ENCODE peak calls at places on chromosomes 13 and 19, in four cellular contexts. E, Y, V and U are unnamed samples.

GRCh38 chr13:110913322-110913721 is 1.5 kb downstream of the ANKRD10 start:
- DNase-seq in E (no peak), Y (no peak), V (peak; percentile 20), U (no peak)

GRCh38 chr13:44249439-44249838 is 124.2 kb upstream of the SERP2 start:
- DNase-seq in E (peak; percentile 46), Y (peak; percentile 85), V (peak; percentile 77), U (no peak)

GRCh38 chr13:27463500-27463899 is 13.1 kb upstream of the MTIF3 start:
- DNase-seq in E (no peak), Y (no peak), V (no peak), U (peak; percentile 41)

GRCh38 chr13:86569119-86569518 is 769.9 kb upstream of the SLITRK6 start:
- DNase-seq in E (no peak), Y (no peak), V (peak; percentile 28), U (no peak)

GRCh38 chr19:51093510-51094345 is 11.0 kb upstream of the KLK14 start:
- DNase-seq in E (no peak), Y (no peak), V (no peak), U (no peak)

GRCh38 chr19:2089001-2089711 is 7.0 kb downstream of the MOB3A start:
- DNase-seq in E (no peak), Y (no peak), V (peak; percentile 21), U (no peak)

GRCh38 chr19:11399667-11400066 is 15.6 kb upstream of the EPOR start:
- DNase-seq in E (no peak), Y (no peak), V (no peak), U (no peak)

GRCh38 chr13:99307648-99308339 is 595 bp upstream of the GPR183 start:
- DNase-seq in E (no peak), Y (peak; percentile 61), V (peak; percentile 87), U (no peak)

GRCh38 chr13:64090311-64090710 is 2674.7 kb upstream of the PCDH20 start:
- DNase-seq in E (no peak), Y (no peak), V (no peak), U (no peak)

GRCh38 chr13:79837741-79838450 is 356.9 kb downstream of the NDFIP2 start:
- DNase-seq in E (no peak), Y (peak; percentile 20), V (peak; percentile 81), U (no peak)

GRCh38 chr13:34208326-34208725 is 390.4 kb downstream of the RFC3 start:
- DNase-seq in E (no peak), Y (peak; percentile 29), V (peak; percentile 53), U (no peak)

GRCh38 chr13:92221916-92222315 is 823.5 kb downstream of the GPC5 start:
- DNase-seq in E (no peak), Y (no peak), V (no peak), U (no peak)

GRCh38 chr13:98285317-98285716 is 108.2 kb upstream of the RNF113B start:
- DNase-seq in E (no peak), Y (no peak), V (peak; percentile 61), U (no peak)

GRCh38 chr19:41930322-41930722 is 2.1 kb upstream of the ERFL start:
- DNase-seq in E (no peak), Y (no peak), V (no peak), U (no peak)

GRCh38 chr19:55590621-55591020 is 8.7 kb downstream of the FIZ1 start:
- DNase-seq in E (no peak), Y (peak; percentile 9), V (no peak), U (no peak)

GRCh38 chr19:4328243-4328990 is 10.2 kb downstream of the STAP2 start:
- DNase-seq in E (peak; percentile 90), Y (peak; percentile 93), V (peak; percentile 51), U (peak; percentile 95)

GRCh38 chr13:102830646-102831045 is 15.2 kb upstream of the ERCC5 start:
- DNase-seq in E (no peak), Y (peak; percentile 65), V (no peak), U (no peak)

GRCh38 chr19:17719730-17720486 is 628 bp downstream of the MAP1S start:
- DNase-seq in E (no peak), Y (no peak), V (no peak), U (no peak)
- H3K27ac ChIP-seq in E (peak overlapping the region; percentile 65), Y (no peak overlapping the region), V (peak overlapping the region; percentile 33), U (peak overlapping the region; percentile 53)

GRCh38 chr19:48444933-48445194 is 919 bp upstream of the GRWD1 start:
- DNase-seq in E (no peak), Y (peak; percentile 10), V (no peak), U (no peak)
- H3K27ac ChIP-seq in E (peak overlapping the region; percentile 91), Y (peak overlapping the region; percentile 76), V (no peak overlapping the region), U (peak overlapping the region; percentile 96)

GRCh38 chr19:17679526-17680234 is 8.5 kb downstream of the UNC13A start:
- DNase-seq in E (no peak), Y (no peak), V (no peak), U (no peak)
- H3K27ac ChIP-seq in E (peak overlapping the region; percentile 58), Y (no peak overlapping the region), V (peak overlapping the region; percentile 69), U (no peak overlapping the region)

DNA sequence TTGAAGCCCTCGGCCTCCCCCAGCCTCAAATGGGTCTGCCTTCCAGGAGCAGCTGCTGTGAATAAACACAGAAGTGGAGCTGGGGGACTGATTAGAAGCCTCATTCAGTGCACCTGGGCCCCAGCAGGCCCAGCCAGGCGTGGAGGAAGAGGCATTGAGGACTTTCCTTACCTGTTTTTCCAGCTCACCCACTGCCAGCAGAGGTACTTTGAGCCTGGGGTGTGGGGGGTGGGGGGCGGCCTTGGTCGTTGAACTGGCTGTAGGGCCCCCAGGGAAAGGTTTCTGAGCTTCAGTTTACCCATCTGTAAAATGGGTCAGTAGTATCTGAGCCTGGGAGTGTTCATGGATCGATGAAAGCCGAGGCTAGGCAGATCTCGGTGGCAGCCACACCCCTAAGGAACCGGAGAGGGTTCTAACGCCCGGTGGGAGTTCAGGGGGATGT is 1.5 kb downstream of the CERS4 start:
- DNase-seq in E (no peak), Y (no peak), V (no peak), U (no peak)
- H3K27ac ChIP-seq in E (no peak overlapping the region), Y (no peak overlapping the region), V (no peak overlapping the region), U (peak overlapping the region; percentile 91)

DNA sequence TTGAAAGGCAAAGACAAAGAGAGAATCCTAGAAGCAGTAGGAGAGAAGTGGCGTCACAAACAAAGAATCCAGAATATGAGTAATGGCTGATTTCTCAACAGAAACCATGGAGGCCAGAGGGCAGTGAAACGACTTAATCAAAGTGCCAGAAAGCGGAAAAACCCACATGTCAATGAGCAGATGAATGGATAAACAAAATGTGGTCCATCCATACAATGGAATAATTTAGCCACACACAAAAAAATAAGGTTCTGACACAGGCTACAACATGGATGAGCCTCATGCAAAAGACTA is 52.2 kb upstream of the RANBP3 start:
- DNase-seq in E (no peak), Y (peak; percentile 81), V (peak; percentile 86), U (no peak)
- H3K27ac ChIP-seq in E (no peak overlapping the region), Y (no peak overlapping the region), V (peak overlapping the region; percentile 43), U (no peak overlapping the region)

GRCh38 chr19:43437712-43438111 is 23.0 kb downstream of the TEX101 start:
- DNase-seq in E (no peak), Y (no peak), V (no peak), U (no peak)
- H3K27ac ChIP-seq in E (no peak overlapping the region), Y (no peak overlapping the region), V (no peak overlapping the region), U (no peak overlapping the region)

DNA sequence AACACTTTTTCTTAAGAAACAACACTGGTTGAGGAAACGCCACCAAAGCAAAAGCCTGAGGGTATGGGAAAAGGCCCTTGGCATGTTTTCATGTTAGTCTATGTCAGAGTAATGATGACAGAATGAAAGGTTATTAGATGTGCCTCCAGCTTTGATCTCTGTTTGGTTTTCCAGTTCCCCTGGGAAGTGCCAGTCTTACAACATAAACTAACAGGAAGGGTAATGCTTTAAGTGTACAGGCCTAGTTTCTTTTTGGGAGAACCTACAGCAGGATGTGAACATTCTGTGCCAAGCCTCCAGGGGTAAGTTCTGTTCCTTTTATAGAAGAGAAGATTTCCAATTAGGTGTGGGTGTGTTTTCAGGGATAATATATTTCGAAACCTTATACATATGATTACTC is 121.7 kb downstream of the FNDC3A start:
- DNase-seq in E (no peak), Y (peak; percentile 88), V (peak; percentile 48), U (no peak)
- H3K27ac ChIP-seq in E (peak overlapping the region; percentile 88), Y (no peak overlapping the region), V (peak overlapping the region; percentile 72), U (no peak overlapping the region)

DNA sequence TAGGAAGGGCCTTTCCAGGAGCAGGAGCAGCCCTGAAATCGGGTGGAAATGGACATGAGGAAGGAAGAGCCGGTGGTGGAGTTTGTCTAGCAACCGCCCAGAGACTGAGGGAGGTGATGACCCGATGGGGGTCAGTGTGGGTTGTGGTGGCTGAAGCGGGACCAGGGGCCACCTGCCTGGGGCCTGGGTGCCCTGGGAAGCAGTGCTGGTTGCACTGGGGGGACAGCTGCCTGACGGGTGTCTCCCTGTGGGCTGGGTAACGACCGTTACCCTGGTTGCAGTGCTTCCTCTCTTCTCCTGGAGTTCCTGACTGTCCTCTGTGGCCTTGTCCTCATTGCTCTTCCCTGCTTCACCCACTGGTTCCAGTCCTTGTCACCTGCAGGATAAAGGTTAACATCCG is 13.0 kb downstream of the ZNF536 start:
- DNase-seq in E (no peak), Y (no peak), V (no peak), U (no peak)
- H3K27ac ChIP-seq in E (no peak overlapping the region), Y (no peak overlapping the region), V (no peak overlapping the region), U (no peak overlapping the region)

DNA sequence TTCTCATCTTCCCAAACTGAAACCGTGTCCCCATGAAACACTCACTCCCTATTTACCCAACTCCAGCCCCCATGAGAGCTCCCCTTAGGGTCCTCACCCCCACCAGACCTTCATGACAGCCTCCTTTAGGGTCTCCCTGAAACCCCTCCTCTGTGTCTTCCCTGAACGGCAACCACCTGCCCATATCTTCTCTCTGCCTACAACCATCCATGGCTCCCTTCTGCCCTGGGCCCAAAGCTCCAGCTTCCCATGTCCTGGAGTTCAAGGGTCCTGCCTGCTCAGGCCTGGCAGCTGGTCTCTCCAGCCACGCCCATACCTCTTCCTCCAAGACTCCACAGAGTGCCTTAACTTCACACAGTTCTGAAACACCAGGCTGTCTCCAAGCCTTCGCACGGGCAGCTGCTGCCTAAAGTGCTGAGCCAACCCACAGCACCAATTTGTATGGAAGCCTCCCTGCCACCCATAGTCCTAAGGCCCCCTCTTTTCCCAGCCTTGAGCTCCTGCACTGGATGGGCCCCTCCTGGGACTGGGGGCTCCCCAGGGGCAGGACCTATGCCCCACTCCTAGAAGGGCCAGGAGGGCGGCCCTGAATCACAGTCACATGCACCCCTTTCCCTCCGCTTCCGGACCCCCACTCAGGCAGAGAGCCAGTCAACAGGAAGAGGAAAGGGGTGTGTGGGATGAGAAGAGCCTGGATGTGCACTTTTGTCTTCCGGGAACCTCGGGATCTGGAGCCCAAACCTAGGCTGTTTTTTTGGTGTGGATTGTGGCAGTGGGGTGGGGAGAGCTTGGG is 4.9 kb upstream of the FCER2 start:
- DNase-seq in E (no peak), Y (no peak), V (no peak), U (no peak)
- H3K27ac ChIP-seq in E (no peak overlapping the region), Y (no peak overlapping the region), V (no peak overlapping the region), U (no peak overlapping the region)

DNA sequence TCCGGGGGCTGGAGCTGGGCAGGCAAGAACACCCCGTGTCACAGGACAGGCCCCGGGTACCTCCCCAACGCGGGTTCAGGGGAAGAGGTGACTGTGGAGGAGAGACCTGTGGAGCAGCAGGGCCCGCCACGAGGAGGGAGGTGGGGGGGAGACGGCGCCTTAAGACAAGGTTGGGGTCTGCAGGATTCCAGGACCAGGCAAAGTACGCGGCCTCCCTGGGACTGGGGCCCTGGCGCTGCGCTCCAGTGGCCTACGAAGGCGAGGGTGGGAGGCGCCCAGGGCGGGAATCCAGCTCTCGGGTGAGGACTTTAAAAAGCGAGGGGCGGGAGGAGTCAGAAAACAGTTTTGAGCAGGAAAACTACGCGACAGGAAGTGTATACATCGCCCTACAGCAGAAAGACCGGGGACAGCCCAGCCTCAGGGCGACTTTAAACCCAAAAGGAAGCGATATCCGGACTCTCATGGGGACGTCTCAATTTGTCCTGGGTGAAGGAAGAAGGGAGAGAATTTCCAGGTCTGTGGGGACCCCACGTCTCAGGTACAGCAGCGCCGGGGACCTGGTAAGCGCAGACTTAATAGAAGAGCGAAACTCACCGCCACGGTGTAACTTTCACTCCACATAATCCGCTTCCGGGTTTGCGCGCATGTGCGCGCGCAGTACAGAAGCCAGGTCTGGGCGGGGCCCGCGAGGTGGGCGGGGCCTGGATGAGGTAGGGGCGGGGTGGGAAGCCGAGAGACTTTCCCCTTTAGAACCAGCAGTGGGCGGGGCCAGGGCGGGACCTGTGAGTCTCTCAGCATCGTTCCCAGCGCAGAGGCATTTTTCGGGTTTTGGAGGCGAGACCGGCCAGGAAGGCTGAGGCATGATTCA is at the start of gene ZNF83:
- DNase-seq in E (peak; percentile 95), Y (peak; percentile 97), V (peak; percentile 83), U (peak; percentile 88)
- H3K27ac ChIP-seq in E (peak within 1 kb of the TSS; percentile 83), Y (peak within 1 kb of the TSS; percentile 69), V (peak within 1 kb of the TSS; percentile 86), U (peak within 1 kb of the TSS; percentile 68)